ENCODE peak calls at places on chromosomes 3 and 15, in nine cellular contexts. One of them, this sample, is unnamed.

GRCh38 chr3:8456118-8456811 is 45.4 kb upstream of the LMCD1 start:
- DNase-seq in fibroblast of pulmonary artery: no peak
- DNase-seq in psoas muscle: no peak
- DNase-seq in lower lobe of right lung: peak; percentile 50
- DNase-seq in nephron progenitor cell: no peak
- DNase-seq in tibial nerve: no peak
- DNase-seq in neural crest cell: no peak
- DNase-seq in AG04450: no peak
- DNase-seq in choroid plexus epithelial cell: no peak
- DNase-seq in this sample: no peak

GRCh38 chr15:40334941-40335795 is 5.6 kb downstream of the CCDC9B start:
- DNase-seq in fibroblast of pulmonary artery: no peak
- DNase-seq in psoas muscle: no peak
- DNase-seq in lower lobe of right lung: peak; percentile 73
- DNase-seq in nephron progenitor cell: no peak
- DNase-seq in tibial nerve: no peak
- DNase-seq in neural crest cell: no peak
- DNase-seq in AG04450: no peak
- DNase-seq in choroid plexus epithelial cell: no peak
- DNase-seq in this sample: no peak

GRCh38 chr3:38739396-38739689 is 76.7 kb downstream of the SCN10A start:
- DNase-seq in fibroblast of pulmonary artery: no peak
- DNase-seq in psoas muscle: no peak
- DNase-seq in lower lobe of right lung: no peak
- DNase-seq in nephron progenitor cell: no peak
- DNase-seq in tibial nerve: no peak
- DNase-seq in neural crest cell: no peak
- DNase-seq in AG04450: no peak
- DNase-seq in choroid plexus epithelial cell: no peak
- DNase-seq in this sample: no peak

GRCh38 chr15:89946681-89947313 is 34.0 kb upstream of the ARPIN start:
- DNase-seq in fibroblast of pulmonary artery: no peak
- DNase-seq in psoas muscle: no peak
- DNase-seq in lower lobe of right lung: no peak
- DNase-seq in nephron progenitor cell: no peak
- DNase-seq in tibial nerve: no peak
- DNase-seq in neural crest cell: no peak
- DNase-seq in AG04450: no peak
- DNase-seq in choroid plexus epithelial cell: no peak
- DNase-seq in this sample: no peak

GRCh38 chr15:68821190-68821897 is 649 bp upstream of the ANP32A start:
- DNase-seq in fibroblast of pulmonary artery: no peak
- DNase-seq in psoas muscle: no peak
- DNase-seq in lower lobe of right lung: peak; percentile 56
- DNase-seq in nephron progenitor cell: no peak
- DNase-seq in tibial nerve: no peak
- DNase-seq in neural crest cell: no peak
- DNase-seq in AG04450: no peak
- DNase-seq in choroid plexus epithelial cell: no peak
- DNase-seq in this sample: no peak

GRCh38 chr15:58506787-58507671 is 75.2 kb downstream of the LIPC start:
- DNase-seq in fibroblast of pulmonary artery: no peak
- DNase-seq in psoas muscle: no peak
- DNase-seq in lower lobe of right lung: no peak
- DNase-seq in nephron progenitor cell: no peak
- DNase-seq in tibial nerve: no peak
- DNase-seq in neural crest cell: no peak
- DNase-seq in AG04450: no peak
- DNase-seq in choroid plexus epithelial cell: no peak
- DNase-seq in this sample: no peak

GRCh38 chr3:167855306-167855705 is 119.8 kb downstream of the SERPINI1 start:
- DNase-seq in fibroblast of pulmonary artery: no peak
- DNase-seq in psoas muscle: no peak
- DNase-seq in lower lobe of right lung: no peak
- DNase-seq in nephron progenitor cell: no peak
- DNase-seq in tibial nerve: no peak
- DNase-seq in neural crest cell: no peak
- DNase-seq in AG04450: no peak
- DNase-seq in choroid plexus epithelial cell: no peak
- DNase-seq in this sample: no peak

GRCh38 chr3:151795276-151795675 is 18.6 kb upstream of the AADAC start:
- DNase-seq in fibroblast of pulmonary artery: peak; percentile 76
- DNase-seq in psoas muscle: no peak
- DNase-seq in lower lobe of right lung: no peak
- DNase-seq in nephron progenitor cell: no peak
- DNase-seq in tibial nerve: no peak
- DNase-seq in neural crest cell: no peak
- DNase-seq in AG04450: peak; percentile 36
- DNase-seq in choroid plexus epithelial cell: peak; percentile 73
- DNase-seq in this sample: peak; percentile 63

GRCh38 chr15:84981711-84982300 is at the start of gene PDE8A:
- DNase-seq in fibroblast of pulmonary artery: peak; percentile 52
- DNase-seq in psoas muscle: peak; percentile 70
- DNase-seq in lower lobe of right lung: peak; percentile 75
- DNase-seq in nephron progenitor cell: peak; percentile 53
- DNase-seq in tibial nerve: no peak
- DNase-seq in neural crest cell: peak; percentile 23
- DNase-seq in AG04450: no peak
- DNase-seq in choroid plexus epithelial cell: peak; percentile 58
- DNase-seq in this sample: peak; percentile 36

GRCh38 chr3:49534581-49535495 is 19.4 kb upstream of the BSN start:
- DNase-seq in fibroblast of pulmonary artery: no peak
- DNase-seq in psoas muscle: no peak
- DNase-seq in lower lobe of right lung: no peak
- DNase-seq in nephron progenitor cell: peak; percentile 62
- DNase-seq in tibial nerve: no peak
- DNase-seq in neural crest cell: peak; percentile 56
- DNase-seq in AG04450: no peak
- DNase-seq in choroid plexus epithelial cell: no peak
- DNase-seq in this sample: no peak

GRCh38 chr3:26624209-26624775 is 1.7 kb downstream of the LRRC3B start:
- DNase-seq in fibroblast of pulmonary artery: no peak
- DNase-seq in psoas muscle: no peak
- DNase-seq in lower lobe of right lung: no peak
- DNase-seq in nephron progenitor cell: peak; percentile 56
- DNase-seq in tibial nerve: no peak
- DNase-seq in neural crest cell: no peak
- DNase-seq in AG04450: no peak
- DNase-seq in choroid plexus epithelial cell: no peak
- DNase-seq in this sample: no peak

GRCh38 chr15:31300208-31300661 is 26.4 kb upstream of the KLF13 start:
- DNase-seq in fibroblast of pulmonary artery: no peak
- DNase-seq in psoas muscle: no peak
- DNase-seq in lower lobe of right lung: no peak
- DNase-seq in nephron progenitor cell: no peak
- DNase-seq in tibial nerve: peak; percentile 18
- DNase-seq in neural crest cell: no peak
- DNase-seq in AG04450: no peak
- DNase-seq in choroid plexus epithelial cell: no peak
- DNase-seq in this sample: no peak

GRCh38 chr3:77014236-77014635 is 25.7 kb upstream of the ROBO2 start:
- DNase-seq in fibroblast of pulmonary artery: no peak
- DNase-seq in psoas muscle: no peak
- DNase-seq in lower lobe of right lung: no peak
- DNase-seq in nephron progenitor cell: peak; percentile 3
- DNase-seq in tibial nerve: no peak
- DNase-seq in neural crest cell: no peak
- DNase-seq in AG04450: no peak
- DNase-seq in choroid plexus epithelial cell: no peak
- DNase-seq in this sample: no peak

GRCh38 chr3:126607214-126607908 is 47.6 kb downstream of the TXNRD3 start:
- DNase-seq in fibroblast of pulmonary artery: peak; percentile 62
- DNase-seq in psoas muscle: no peak
- DNase-seq in lower lobe of right lung: no peak
- DNase-seq in nephron progenitor cell: no peak
- DNase-seq in tibial nerve: no peak
- DNase-seq in neural crest cell: no peak
- DNase-seq in AG04450: peak; percentile 16
- DNase-seq in choroid plexus epithelial cell: peak; percentile 68
- DNase-seq in this sample: peak; percentile 59

GRCh38 chr15:67124111-67124510 is 58.7 kb downstream of the SMAD3 start:
- DNase-seq in fibroblast of pulmonary artery: no peak
- DNase-seq in psoas muscle: no peak
- DNase-seq in lower lobe of right lung: no peak
- DNase-seq in nephron progenitor cell: no peak
- DNase-seq in tibial nerve: no peak
- DNase-seq in neural crest cell: no peak
- DNase-seq in AG04450: no peak
- DNase-seq in choroid plexus epithelial cell: no peak
- DNase-seq in this sample: no peak

GRCh38 chr15:98503970-98504369 is 144.4 kb upstream of the IGF1R start:
- DNase-seq in fibroblast of pulmonary artery: peak; percentile 17
- DNase-seq in psoas muscle: no peak
- DNase-seq in lower lobe of right lung: no peak
- DNase-seq in nephron progenitor cell: no peak
- DNase-seq in tibial nerve: no peak
- DNase-seq in neural crest cell: no peak
- DNase-seq in AG04450: no peak
- DNase-seq in choroid plexus epithelial cell: peak; percentile 30
- DNase-seq in this sample: peak; percentile 62

GRCh38 chr3:56408761-56409196 is 59.5 kb downstream of the ERC2 start:
- DNase-seq in fibroblast of pulmonary artery: no peak
- DNase-seq in psoas muscle: no peak
- DNase-seq in lower lobe of right lung: no peak
- DNase-seq in nephron progenitor cell: no peak
- DNase-seq in tibial nerve: no peak
- DNase-seq in neural crest cell: no peak
- DNase-seq in AG04450: no peak
- DNase-seq in choroid plexus epithelial cell: no peak
- DNase-seq in this sample: no peak

GRCh38 chr3:126398423-126399347 is 4.0 kb downstream of the CFAP100 start:
- DNase-seq in fibroblast of pulmonary artery: no peak
- DNase-seq in psoas muscle: no peak
- DNase-seq in lower lobe of right lung: no peak
- DNase-seq in nephron progenitor cell: no peak
- DNase-seq in tibial nerve: no peak
- DNase-seq in neural crest cell: no peak
- DNase-seq in AG04450: no peak
- DNase-seq in choroid plexus epithelial cell: no peak
- DNase-seq in this sample: no peak

DNA sequence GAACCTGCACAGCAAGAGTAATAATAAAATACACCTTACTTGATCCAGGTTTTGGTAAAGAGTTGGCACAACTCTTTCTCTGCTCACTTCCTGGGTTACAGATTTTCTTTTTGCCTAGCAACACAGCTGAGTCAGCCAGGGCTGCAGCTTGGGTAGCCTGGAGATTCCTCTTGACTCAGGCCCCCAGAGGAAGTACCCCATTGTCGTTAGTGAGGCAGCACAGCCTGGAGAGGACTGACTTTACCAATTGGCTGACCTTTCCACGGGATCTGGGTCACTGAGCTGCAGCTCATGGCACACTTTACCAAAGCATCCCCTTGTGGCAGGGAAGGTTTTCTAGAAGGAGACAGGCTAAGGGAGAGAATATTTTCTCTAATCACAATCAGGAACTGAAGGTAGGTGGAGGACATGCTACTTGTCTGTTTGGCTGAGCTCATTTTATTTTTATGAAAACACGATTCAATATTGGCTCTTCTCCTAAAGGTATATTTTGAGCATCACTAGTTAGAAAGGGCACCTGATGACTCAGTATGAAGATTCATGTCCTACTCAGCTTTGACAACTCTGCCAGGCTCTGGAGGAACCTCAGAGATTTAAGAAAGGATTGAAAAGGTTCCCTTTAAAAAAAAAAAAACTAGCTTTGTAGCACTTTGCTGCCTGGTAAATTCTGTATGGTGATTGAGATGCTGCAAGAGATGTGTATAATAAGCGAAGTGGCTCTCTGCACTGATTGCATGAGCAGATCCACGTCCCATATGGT is 124.9 kb downstream of the CHDH start:
- DNase-seq in fibroblast of pulmonary artery: no peak
- DNase-seq in psoas muscle: no peak
- DNase-seq in lower lobe of right lung: no peak
- DNase-seq in nephron progenitor cell: no peak
- DNase-seq in tibial nerve: no peak
- DNase-seq in neural crest cell: no peak
- DNase-seq in AG04450: no peak
- DNase-seq in choroid plexus epithelial cell: no peak
- DNase-seq in this sample: peak; percentile 43
- TF ChIP-seq CTCF in fibroblast of pulmonary artery: no peak
- TF ChIP-seq CTCF in psoas muscle: no peak
- TF ChIP-seq CTCF in lower lobe of right lung: no peak
- TF ChIP-seq CTCF in nephron progenitor cell: peak; percentile 11
- TF ChIP-seq CTCF in tibial nerve: no peak
- TF ChIP-seq CTCF in neural crest cell: no peak
- TF ChIP-seq CTCF in AG04450: no peak
- TF ChIP-seq CTCF in choroid plexus epithelial cell: peak; percentile 19
- TF ChIP-seq CTCF in this sample: peak; percentile 26

GRCh38 chr3:65597952-65598413 is 440.7 kb downstream of the MAGI1 start:
- DNase-seq in fibroblast of pulmonary artery: no peak
- DNase-seq in psoas muscle: no peak
- DNase-seq in lower lobe of right lung: no peak
- DNase-seq in nephron progenitor cell: peak; percentile 40
- DNase-seq in tibial nerve: no peak
- DNase-seq in neural crest cell: peak; percentile 29
- DNase-seq in AG04450: no peak
- DNase-seq in choroid plexus epithelial cell: no peak
- DNase-seq in this sample: no peak
- TF ChIP-seq CTCF in fibroblast of pulmonary artery: no peak
- TF ChIP-seq CTCF in psoas muscle: no peak
- TF ChIP-seq CTCF in lower lobe of right lung: no peak
- TF ChIP-seq CTCF in nephron progenitor cell: no peak
- TF ChIP-seq CTCF in tibial nerve: no peak
- TF ChIP-seq CTCF in neural crest cell: no peak
- TF ChIP-seq CTCF in AG04450: no peak
- TF ChIP-seq CTCF in choroid plexus epithelial cell: no peak
- TF ChIP-seq CTCF in this sample: no peak

DNA sequence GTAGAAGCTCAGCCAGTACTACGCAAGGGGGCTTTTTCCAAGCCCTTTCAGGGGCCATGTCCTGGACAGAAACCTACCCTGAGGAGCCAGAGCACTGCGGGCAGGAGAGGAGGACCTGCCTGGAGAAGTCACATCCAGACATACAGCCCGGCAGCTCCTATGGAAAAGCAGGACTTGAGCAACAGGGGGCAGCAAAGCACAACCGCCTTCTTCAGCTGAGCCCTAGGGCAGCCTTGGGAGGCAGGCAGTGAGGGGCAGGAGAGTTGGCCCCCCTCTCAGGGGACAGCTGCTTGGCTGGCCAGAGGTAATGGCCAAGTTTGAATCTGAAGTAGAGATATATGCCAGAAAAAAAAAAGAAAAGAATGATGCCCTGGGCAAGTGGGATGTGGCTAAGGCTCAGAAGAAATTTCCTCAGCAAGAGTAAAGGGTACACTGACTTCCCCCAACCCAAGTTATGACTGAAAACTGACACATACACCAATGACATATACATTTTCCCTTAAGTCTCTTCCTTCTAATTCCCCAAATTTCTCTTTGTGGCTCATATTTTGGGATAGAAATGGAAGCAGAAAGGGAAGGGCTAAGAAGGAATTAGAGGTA is 56.9 kb downstream of the CYP19A1 start:
- DNase-seq in fibroblast of pulmonary artery: peak; percentile 78
- DNase-seq in psoas muscle: peak; percentile 54
- DNase-seq in lower lobe of right lung: peak; percentile 68
- DNase-seq in nephron progenitor cell: peak; percentile 63
- DNase-seq in tibial nerve: no peak
- DNase-seq in neural crest cell: peak; percentile 47
- DNase-seq in AG04450: no peak
- DNase-seq in choroid plexus epithelial cell: peak; percentile 79
- DNase-seq in this sample: peak; percentile 24
- TF ChIP-seq CTCF in fibroblast of pulmonary artery: peak; percentile 88
- TF ChIP-seq CTCF in psoas muscle: peak; percentile 43
- TF ChIP-seq CTCF in lower lobe of right lung: peak; percentile 59
- TF ChIP-seq CTCF in nephron progenitor cell: peak; percentile 57
- TF ChIP-seq CTCF in tibial nerve: peak; percentile 51
- TF ChIP-seq CTCF in neural crest cell: peak; percentile 60
- TF ChIP-seq CTCF in AG04450: peak; percentile 88
- TF ChIP-seq CTCF in choroid plexus epithelial cell: peak; percentile 94
- TF ChIP-seq CTCF in this sample: peak; percentile 80

GRCh38 chr3:66998075-66998898 is at the start of gene KBTBD8:
- DNase-seq in fibroblast of pulmonary artery: peak; percentile 99
- DNase-seq in psoas muscle: peak; percentile 98
- DNase-seq in lower lobe of right lung: peak; percentile 98
- DNase-seq in nephron progenitor cell: peak; percentile 96
- DNase-seq in tibial nerve: peak; percentile 92
- DNase-seq in neural crest cell: peak; percentile 94
- DNase-seq in AG04450: peak; percentile 95
- DNase-seq in choroid plexus epithelial cell: peak; percentile 99
- DNase-seq in this sample: peak; percentile 99
- TF ChIP-seq CTCF in fibroblast of pulmonary artery: no peak
- TF ChIP-seq CTCF in psoas muscle: no peak
- TF ChIP-seq CTCF in lower lobe of right lung: no peak
- TF ChIP-seq CTCF in nephron progenitor cell: no peak
- TF ChIP-seq CTCF in tibial nerve: no peak
- TF ChIP-seq CTCF in neural crest cell: no peak
- TF ChIP-seq CTCF in AG04450: no peak
- TF ChIP-seq CTCF in choroid plexus epithelial cell: no peak
- TF ChIP-seq CTCF in this sample: no peak